ENCODE peak calls at places on chromosomes 3 and 15, in five cellular contexts. V, O, U, N and X are unnamed samples.

GRCh38 chr15:70466305-70466704 is 297.1 kb downstream of the UACA start:
- DNase-seq in V (no peak), O (no peak), U (no peak), N (no peak), X (no peak)

GRCh38 chr3:23073721-23074300 is 129.3 kb upstream of the UBE2E2 start:
- DNase-seq in V (no peak), O (no peak), U (no peak), N (no peak), X (no peak)

GRCh38 chr3:48694610-48695051 is 8.9 kb upstream of the NCKIPSD start:
- DNase-seq in V (no peak), O (no peak), U (no peak), N (no peak), X (peak)

GRCh38 chr3:73448041-73448440 is 176.7 kb downstream of the PDZRN3 start:
- DNase-seq in V (no peak), O (no peak), U (no peak), N (no peak), X (no peak)

GRCh38 chr3:152200476-152201422 is 68.0 kb upstream of the MBNL1 start:
- DNase-seq in V (no peak), O (peak), U (no peak), N (no peak), X (no peak)

GRCh38 chr15:27418729-27419128 is 447.7 kb downstream of the GABRG3 start:
- DNase-seq in V (peak), O (peak), U (peak), N (no peak), X (no peak)

GRCh38 chr15:65819563-65819960 is 27.5 kb upstream of the DENND4A start:
- DNase-seq in V (no peak), O (no peak), U (no peak), N (no peak), X (no peak)

GRCh38 chr3:133891662-133892389 is 3.9 kb downstream of the RAB6B start:
- DNase-seq in V (peak), O (no peak), U (peak), N (no peak), X (no peak)

GRCh38 chr15:45454825-45455224 is 67.7 kb downstream of the SLC30A4 start:
- DNase-seq in V (no peak), O (peak), U (no peak), N (no peak), X (peak)
- TF ChIP-seq CTCF in V (no peak), O (no peak), U (no peak), N (no peak), X (peak)

DNA sequence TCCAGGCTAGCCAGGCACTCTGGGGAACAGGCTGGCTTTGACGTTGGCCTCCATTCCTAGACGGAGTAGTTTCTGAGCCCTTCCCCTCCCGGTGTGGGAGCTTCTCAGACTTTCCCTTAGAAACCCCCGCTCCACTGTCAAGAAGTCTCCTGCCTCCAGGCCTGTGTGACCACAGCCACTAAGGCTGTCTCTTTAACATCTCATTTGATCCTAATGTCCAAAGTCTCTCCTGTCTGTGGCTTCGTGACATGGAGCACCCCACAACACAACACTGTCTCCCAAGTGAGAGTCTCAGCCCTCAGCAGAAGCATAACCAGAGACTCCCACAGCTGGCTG is 6.0 kb downstream of the CSRNP1 start:
- DNase-seq in V (no peak), O (no peak), U (no peak), N (no peak), X (no peak)
- H3K4me3 ChIP-seq in V (no peak), O (peak), U (no peak), N (no peak), X (no peak)

GRCh38 chr3:28334552-28334951 is 14.0 kb upstream of the ZCWPW2 start:
- DNase-seq in V (no peak), O (no peak), U (no peak), N (no peak), X (no peak)
- TF ChIP-seq CTCF in V (peak), O (peak), U (peak), N (no peak), X (no peak)

GRCh38 chr3:32372213-32372490 is 19.5 kb upstream of the CMTM7 start:
- DNase-seq in V (no peak), O (no peak), U (no peak), N (no peak), X (no peak)
- H3K4me3 ChIP-seq in V (no peak), O (no peak), U (no peak), N (no peak), X (no peak)

GRCh38 chr3:127820221-127820870 is 2.0 kb downstream of the MGLL start:
- DNase-seq in V (peak), O (no peak), U (no peak), N (no peak), X (peak)
- TF ChIP-seq CTCF in V (peak), O (no peak), U (no peak), N (no peak), X (peak)

GRCh38 chr3:188219147-188219546 is 65.2 kb downstream of the LPP start:
- DNase-seq in V (no peak), O (no peak), U (no peak), N (no peak), X (no peak)

GRCh38 chr3:188220097-188220788 is 66.3 kb downstream of the LPP start:
- DNase-seq in V (no peak), O (no peak), U (no peak), N (no peak), X (no peak)

GRCh38 chr3:188217681-188218080 is 63.7 kb downstream of the LPP start:
- DNase-seq in V (no peak), O (peak), U (no peak), N (no peak), X (no peak)

GRCh38 chr3:188217011-188217463 is 63.1 kb downstream of the LPP start:
- DNase-seq in V (no peak), O (peak), U (no peak), N (no peak), X (no peak)

DNA sequence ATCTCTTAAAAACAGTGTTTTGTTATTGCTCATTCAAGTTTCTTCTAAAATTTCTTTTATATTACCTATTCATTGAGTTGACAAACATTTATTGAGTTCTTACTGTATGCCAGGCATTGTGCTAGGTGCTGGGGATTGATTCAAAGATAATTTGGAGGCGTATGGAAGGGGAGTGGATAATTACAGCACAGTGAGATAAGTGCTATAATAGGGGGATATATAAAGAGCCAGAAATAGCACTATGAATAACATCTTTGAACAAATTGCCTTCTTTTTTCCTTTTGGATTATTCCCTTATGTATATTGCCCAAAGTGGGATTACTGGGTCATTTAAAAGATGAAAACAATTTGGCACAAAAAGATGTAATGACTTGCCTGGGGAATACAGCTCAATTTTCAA is 64.6 kb downstream of the LPP start:
- DNase-seq in V (no peak), O (no peak), U (no peak), N (no peak), X (no peak)
- H3K4me3 ChIP-seq in V (no peak), O (peak), U (no peak), N (no peak), X (no peak)